ENCODE peak calls at places on chromosome 12, in four cellular contexts. A is astrocyte of the spinal cord, Y is cardiac fibroblast, B is A673. I is an unnamed sample.

GRCh38 chr12:69894800-69895199 is 69.8 kb downstream of the MYRFL start:
- DNase-seq in A (no peak), Y (no peak), B (no peak), I (no peak)

GRCh38 chr12:30582943-30583342 is 112.7 kb downstream of the IPO8 start:
- DNase-seq in A (no peak), Y (peak), B (no peak), I (no peak)

GRCh38 chr12:57005980-57006808 is at the start of gene ZBTB39:
- DNase-seq in Y (peak), B (peak), A (peak), I (no peak)

GRCh38 chr12:64723630-64724029 is 35.6 kb downstream of the GNS start:
- DNase-seq in Y (no peak), A (no peak), B (no peak), I (no peak)

GRCh38 chr12:63419119-63419518 is 249.2 kb downstream of the DPY19L2 start:
- DNase-seq in Y (no peak), A (no peak), B (no peak), I (no peak)

GRCh38 chr12:12582895-12583303 is 20.2 kb upstream of the DUSP16 start:
- DNase-seq in Y (peak), B (no peak), A (no peak), I (peak)

GRCh38 chr12:132249747-132250478 is 79.5 kb downstream of the GALNT9 start:
- DNase-seq in A (no peak), Y (no peak), B (no peak), I (no peak)

GRCh38 chr12:21476949-21477348 is 24.5 kb downstream of the RECQL start:
- DNase-seq in A (peak), B (no peak), Y (peak), I (peak)

GRCh38 chr12:89352242-89352491 is 134 bp downstream of the DUSP6 start:
- DNase-seq in Y (no peak), A (no peak), B (no peak), I (no peak)

GRCh38 chr12:41795910-41796309 is 348.8 kb downstream of the GXYLT1 start:
- DNase-seq in A (no peak), Y (no peak), B (peak), I (no peak)

GRCh38 chr12:114982760-114983159 is 298.8 kb upstream of the TBX3 start:
- DNase-seq in Y (peak), B (no peak), A (no peak), I (no peak)

GRCh38 chr12:14906114-14906513 is 20.5 kb upstream of the MGP start:
- DNase-seq in Y (no peak), B (no peak), A (no peak), I (no peak)

GRCh38 chr12:88153959-88154358 is 11.9 kb downstream of the TMTC3 start:
- DNase-seq in Y (peak), A (peak), B (peak), I (peak)

GRCh38 chr12:50050410-50051280 is 6.8 kb upstream of the ASIC1 start:
- DNase-seq in Y (peak), A (peak), B (peak), I (no peak)

GRCh38 chr12:26276709-26277108 is 81.3 kb downstream of the SSPN start:
- DNase-seq in Y (peak), B (no peak), A (no peak), I (no peak)

GRCh38 chr12:52355181-52355580 is 12.1 kb downstream of the KRT85 start:
- DNase-seq in B (no peak), Y (no peak), A (no peak), I (no peak)

GRCh38 chr12:818733-819132 is 66.4 kb downstream of the WNK1 start:
- DNase-seq in A (no peak), Y (peak), B (no peak), I (no peak)
- TF ChIP-seq CTCF in A (peak), Y (peak), B (peak), I (no peak)

GRCh38 chr12:48890657-48891418 is 25.2 kb upstream of the RND1 start:
- DNase-seq in Y (peak), A (peak), B (peak), I (no peak)
- H3K4me3 ChIP-seq in Y (peak), A (peak), B (peak), I (peak)

GRCh38 chr12:131047789-131048610 is 94.3 kb downstream of the ADGRD1 start:
- DNase-seq in A (no peak), Y (no peak), B (no peak), I (no peak)

GRCh38 chr12:131048611-131048990 is 94.9 kb downstream of the ADGRD1 start:
- DNase-seq in Y (no peak), B (no peak), A (no peak), I (no peak)

GRCh38 chr12:131045705-131046460 is 92.2 kb downstream of the ADGRD1 start:
- DNase-seq in B (no peak), Y (no peak), A (no peak), I (no peak)

GRCh38 chr12:131049002-131049401 is 95.3 kb downstream of the ADGRD1 start:
- DNase-seq in Y (no peak), A (no peak), B (no peak), I (no peak)

GRCh38 chr12:131046813-131047788 is 93.4 kb downstream of the ADGRD1 start:
- DNase-seq in B (no peak), A (no peak), Y (no peak), I (no peak)
- TF ChIP-seq CTCF in B (no peak), A (no peak), Y (no peak), I (no peak)

DNA sequence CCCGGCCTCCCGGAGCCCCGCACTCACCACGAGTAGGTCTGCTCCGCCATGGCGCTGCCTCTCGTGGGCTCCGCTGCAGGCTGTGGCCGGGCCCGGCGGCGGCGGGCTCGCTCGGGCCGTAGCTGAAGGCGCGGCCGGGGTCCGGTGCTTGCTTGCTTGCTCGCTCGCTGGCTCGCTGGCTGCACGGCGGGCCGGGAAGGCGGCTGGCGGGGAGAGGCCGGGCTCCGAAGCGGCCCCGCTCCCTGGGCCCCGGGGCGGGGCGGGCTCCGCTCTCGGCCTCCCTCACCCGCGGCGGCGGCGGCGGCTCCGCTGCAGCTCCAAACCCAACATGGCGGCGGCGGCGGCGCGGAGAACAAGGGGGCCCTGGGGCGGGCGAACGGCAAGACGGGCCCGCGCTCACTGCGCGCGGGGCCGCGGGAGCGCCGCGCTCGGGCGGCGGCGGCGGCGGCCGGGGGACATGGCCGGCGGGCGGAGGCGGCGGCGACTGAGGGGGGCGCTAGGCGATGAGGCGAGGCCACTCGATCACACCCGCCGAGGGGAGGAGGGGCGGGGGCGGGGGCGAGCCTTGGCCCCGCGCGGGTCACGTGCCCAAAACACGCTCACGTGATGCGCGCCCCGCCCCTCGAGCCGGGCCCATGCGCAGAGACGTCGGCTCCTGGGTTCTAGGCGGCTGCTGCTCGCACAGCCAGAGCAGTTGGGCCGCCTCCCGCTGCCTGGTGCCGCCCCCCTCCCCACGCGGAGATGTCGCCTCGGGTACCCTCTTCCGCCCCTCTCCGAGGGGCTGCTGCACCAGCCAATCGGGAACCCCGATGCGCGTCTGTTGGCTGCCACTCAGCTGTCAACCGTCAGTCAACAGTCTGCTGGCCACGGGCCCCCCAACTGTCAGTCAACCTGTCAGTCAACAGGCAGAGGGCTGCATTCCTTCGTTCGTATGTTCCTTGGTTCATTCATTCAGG is at the start of gene SPPL3:
- DNase-seq in Y (peak), B (peak), A (peak), I (peak)
- H3K4me3 ChIP-seq in Y (peak), B (peak), A (peak), I (peak)